ENCODE peak calls at places on chromosome 16, in seven cellular contexts. Q is breast epithelium, J is lower leg skin, H is adrenal gland, S is A549, G is body of pancreas, B is heart left ventricle. E is an unnamed sample.

GRCh38 chr16:66539628-66540469 is 10.1 kb downstream of the TK2 start:
- DNase-seq in H (no peak), G (no peak), Q (no peak), S (no peak), J (no peak), B (no peak), E (no peak)

GRCh38 chr16:68395167-68395786 is 53.0 kb downstream of the SMPD3 start:
- DNase-seq in S (no peak), J (no peak), Q (no peak), H (no peak), B (no peak), G (no peak), E (no peak)

GRCh38 chr16:72985148-72985882 is 62.6 kb downstream of the ZFHX3 start:
- DNase-seq in Q (no peak), G (peak), H (no peak), J (peak), B (peak), S (no peak), E (peak)

GRCh38 chr16:47815655-47816054 is 340.1 kb downstream of the ABCC12 start:
- DNase-seq in J (no peak), S (no peak), B (no peak), G (no peak), Q (no peak), H (no peak), E (no peak)

GRCh38 chr16:65120811-65121721 is 797 bp downstream of the CDH11 start:
- DNase-seq in Q (no peak), H (no peak), B (peak), J (no peak), S (peak), G (no peak), E (no peak)

GRCh38 chr16:52384378-52384777 is 162.6 kb downstream of the TOX3 start:
- DNase-seq in J (no peak), B (no peak), G (no peak), S (no peak), Q (no peak), H (no peak), E (no peak)

GRCh38 chr16:3256146-3256875 is at the start of gene MEFV:
- DNase-seq in B (no peak), Q (no peak), H (no peak), J (peak), G (peak), S (no peak), E (no peak)

GRCh38 chr16:26594666-26595065 is 472.1 kb upstream of the C16orf82 start:
- DNase-seq in B (no peak), J (no peak), H (no peak), Q (no peak), S (no peak), G (no peak), E (no peak)

GRCh38 chr16:25298165-25298872 is 40.7 kb upstream of the ZKSCAN2 start:
- DNase-seq in S (peak), H (no peak), G (no peak), Q (no peak), B (no peak), J (no peak), E (no peak)

GRCh38 chr16:53291757-53292392 is 142.4 kb upstream of the RBL2 start:
- DNase-seq in J (no peak), B (no peak), Q (no peak), G (no peak), H (no peak), S (no peak), E (no peak)

GRCh38 chr16:17463335-17463734 is 7.4 kb downstream of the XYLT1 start:
- DNase-seq in G (no peak), H (no peak), Q (no peak), J (no peak), B (no peak), S (no peak), E (no peak)

GRCh38 chr16:46814790-46815189 is 16.2 kb downstream of the C16orf87 start:
- DNase-seq in H (no peak), J (no peak), Q (no peak), S (no peak), G (no peak), B (no peak), E (no peak)

GRCh38 chr16:66250686-66251405 is 115.6 kb upstream of the CDH5 start:
- DNase-seq in B (peak), J (peak), H (peak), G (peak), S (no peak), Q (peak), E (no peak)

GRCh38 chr16:79372504-79373184 is 227.9 kb downstream of the MAF start:
- DNase-seq in G (peak), J (no peak), H (no peak), Q (no peak), S (peak), B (no peak), E (no peak)

GRCh38 chr16:54265558-54266213 is 20.9 kb downstream of the IRX3 start:
- DNase-seq in Q (no peak), H (no peak), S (no peak), G (no peak), B (peak), J (no peak), E (no peak)

GRCh38 chr16:70481929-70482536 is 27.6 kb downstream of the FCSK start:
- DNase-seq in G (no peak), B (no peak), S (no peak), H (no peak), J (no peak), Q (no peak), E (no peak)

GRCh38 chr16:3999479-3999868 is 116.8 kb downstream of the ADCY9 start:
- DNase-seq in H (no peak), B (peak), S (peak), Q (no peak), G (no peak), J (no peak), E (no peak)

GRCh38 chr16:74297296-74297665 is 667 bp downstream of the PSMD7 start:
- DNase-seq in S (no peak), B (no peak), Q (no peak), H (peak), G (peak), J (no peak), E (no peak)

GRCh38 chr16:84175351-84176081 is 11.3 kb downstream of the TAF1C start:
- DNase-seq in H (peak), S (no peak), G (peak), B (peak), J (peak), Q (no peak), E (no peak)

GRCh38 chr16:66928702-66929388 is 3.5 kb upstream of the RRAD start:
- DNase-seq in H (peak), Q (no peak), S (peak), B (no peak), G (no peak), J (no peak), E (no peak)

GRCh38 chr16:75555213-75555706 is 792 bp downstream of the TMEM231 start:
- DNase-seq in G (peak), S (peak), H (peak), Q (peak), J (peak), B (peak), E (no peak)

GRCh38 chr16:3023669-3024478 is at the start of the genes HCFC1R1 and THOC6:
- DNase-seq in Q (peak), G (peak), H (peak), J (peak), S (peak), B (peak), E (peak)

GRCh38 chr16:86044881-86045600 is 146.1 kb downstream of the IRF8 start:
- DNase-seq in B (no peak), S (no peak), H (no peak), Q (no peak), G (no peak), J (no peak), E (no peak)

GRCh38 chr16:1902547-1903219 is 15.5 kb downstream of the HS3ST6 start:
- DNase-seq in G (no peak), H (no peak), S (no peak), B (no peak), Q (no peak), J (no peak), E (no peak)

GRCh38 chr16:30555848-30556473 is 2.2 kb downstream of the ZNF764 start:
- DNase-seq in S (no peak), J (no peak), Q (no peak), H (no peak), B (no peak), G (no peak), E (no peak)

GRCh38 chr16:30554933-30555847 is 3.0 kb downstream of the ZNF764 start:
- DNase-seq in S (no peak), G (no peak), J (no peak), B (no peak), Q (no peak), H (no peak), E (no peak)

GRCh38 chr16:30553396-30553899 is 4.7 kb downstream of the ZNF764 start:
- DNase-seq in S (no peak), B (no peak), H (no peak), J (no peak), G (no peak), Q (no peak), E (no peak)

GRCh38 chr16:30551781-30552180 is 6.4 kb downstream of the ZNF764 start:
- DNase-seq in Q (no peak), S (no peak), B (no peak), H (no peak), J (no peak), G (no peak), E (no peak)

DNA sequence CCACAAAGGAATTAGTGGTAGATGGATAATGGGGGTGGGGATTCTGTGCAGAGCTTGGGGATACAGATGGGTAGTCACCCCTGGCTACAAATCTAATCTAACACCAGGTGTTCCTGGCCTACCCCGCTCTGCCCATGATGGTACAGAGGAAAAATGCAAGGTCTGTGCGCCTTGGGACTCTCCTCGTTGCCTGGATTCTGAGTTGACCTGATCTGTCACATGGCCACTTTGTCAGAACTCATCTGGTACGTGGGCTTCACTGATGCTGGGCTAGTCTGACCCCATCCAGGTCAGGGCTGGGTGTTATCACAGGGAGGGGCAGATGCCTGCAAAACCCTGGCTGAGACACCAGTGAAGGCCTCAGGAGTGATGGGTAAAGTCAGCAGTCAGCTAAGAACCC is 5.2 kb downstream of the ZNF764 start:
- DNase-seq in H (no peak), Q (no peak), B (no peak), G (no peak), S (no peak), J (no peak), E (no peak)
- TF ChIP-seq POLR2A in H (no peak), Q (no peak), B (no peak), G (no peak), S (no peak), J (no peak), E (no peak)

GRCh38 chr16:50371936-50372595 is 3.3 kb upstream of the BRD7 start:
- DNase-seq in B (no peak), S (no peak), J (no peak), H (peak), Q (no peak), G (peak), E (no peak)
- TF ChIP-seq CTCF in B (peak), S (no peak), J (no peak), H (peak), Q (no peak), G (no peak), E (no peak)

DNA sequence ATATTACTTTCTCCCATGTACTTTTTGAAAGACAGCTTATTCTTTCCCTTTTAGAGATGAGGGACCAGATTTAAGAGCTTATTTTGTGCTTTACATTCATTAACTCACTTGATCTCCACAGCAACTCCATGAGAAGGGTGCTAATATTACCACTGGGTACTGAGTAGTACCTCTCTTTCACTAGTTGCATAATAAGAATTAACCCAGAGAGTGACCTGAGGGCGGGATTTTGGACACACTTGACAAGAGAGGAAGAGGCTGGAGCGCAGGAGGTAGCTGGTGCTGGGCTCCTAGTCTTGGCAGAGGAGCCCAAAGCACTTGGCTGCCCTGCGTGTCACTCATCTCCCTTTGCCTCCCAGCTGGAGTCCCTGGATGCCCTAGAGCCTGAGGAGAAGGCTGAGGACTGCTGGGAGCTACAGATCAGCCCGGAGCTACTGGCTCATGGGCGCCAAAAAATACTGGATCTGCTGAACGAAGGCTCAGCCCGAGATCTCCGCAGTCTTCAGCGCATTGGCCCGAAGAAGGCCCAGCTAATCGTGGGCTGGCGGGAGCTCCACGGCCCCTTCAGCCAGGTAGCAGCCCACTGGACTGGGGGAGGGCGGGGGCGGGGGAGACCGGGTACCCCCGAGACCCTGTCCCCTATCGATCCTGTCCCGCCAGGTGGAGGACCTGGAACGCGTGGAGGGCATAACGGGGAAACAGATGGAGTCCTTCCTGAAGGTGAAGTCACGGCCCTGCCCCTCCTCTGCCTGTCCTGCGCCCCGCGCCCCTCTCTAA is 1.7 kb upstream of the MAZ start:
- DNase-seq in Q (no peak), H (peak), S (no peak), J (no peak), G (peak), B (peak), E (no peak)
- TF ChIP-seq POLR2A in Q (no peak), H (peak), S (no peak), J (no peak), G (no peak), B (no peak), E (no peak)

GRCh38 chr16:82748026-82748425 is 121.3 kb downstream of the CDH13 start:
- DNase-seq in B (peak), J (no peak), G (peak), S (no peak), Q (no peak), H (no peak), E (no peak)
- TF ChIP-seq CTCF in B (peak), J (no peak), G (no peak), S (no peak), Q (no peak), H (peak), E (no peak)

GRCh38 chr16:89490386-89491237 is at the start of gene ANKRD11:
- DNase-seq in G (peak), Q (peak), J (peak), B (peak), H (peak), S (peak), E (peak)
- TF ChIP-seq POLR2A in G (peak), Q (peak), J (no peak), B (peak), H (peak), S (peak), E (no peak)

GRCh38 chr16:80564394-80564793 is 23.6 kb downstream of the DYNLRB2 start:
- DNase-seq in J (no peak), H (no peak), S (no peak), Q (no peak), B (no peak), G (no peak), E (no peak)

GRCh38 chr16:80569440-80570105 is 28.8 kb downstream of the DYNLRB2 start:
- DNase-seq in H (no peak), S (peak), J (no peak), G (no peak), B (no peak), Q (no peak), E (no peak)

GRCh38 chr16:80573700-80574120 is 32.9 kb downstream of the DYNLRB2 start:
- DNase-seq in G (no peak), Q (no peak), S (no peak), J (no peak), B (no peak), H (no peak), E (no peak)

DNA sequence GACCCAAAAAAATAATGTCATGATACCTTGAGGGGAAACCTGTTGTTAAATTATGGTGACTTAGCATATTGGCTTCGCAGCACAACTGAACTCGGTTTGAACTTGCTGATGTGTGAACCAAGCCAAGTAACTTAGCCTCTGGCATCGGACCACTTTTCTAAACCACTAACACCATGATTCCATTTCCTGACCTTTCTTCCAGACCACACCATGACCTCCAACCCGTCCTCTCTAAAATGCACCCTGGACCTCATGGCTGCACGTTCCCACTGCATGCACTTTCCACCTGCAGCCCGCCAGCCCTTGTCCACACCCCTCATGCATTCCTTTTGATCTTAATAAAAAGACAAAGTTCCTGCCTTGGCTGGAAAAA is 29.3 kb downstream of the DYNLRB2 start:
- DNase-seq in J (no peak), Q (no peak), S (peak), G (no peak), B (no peak), H (no peak), E (no peak)
- TF ChIP-seq CTCF in J (no peak), Q (no peak), S (no peak), G (no peak), B (no peak), H (no peak), E (no peak)

DNA sequence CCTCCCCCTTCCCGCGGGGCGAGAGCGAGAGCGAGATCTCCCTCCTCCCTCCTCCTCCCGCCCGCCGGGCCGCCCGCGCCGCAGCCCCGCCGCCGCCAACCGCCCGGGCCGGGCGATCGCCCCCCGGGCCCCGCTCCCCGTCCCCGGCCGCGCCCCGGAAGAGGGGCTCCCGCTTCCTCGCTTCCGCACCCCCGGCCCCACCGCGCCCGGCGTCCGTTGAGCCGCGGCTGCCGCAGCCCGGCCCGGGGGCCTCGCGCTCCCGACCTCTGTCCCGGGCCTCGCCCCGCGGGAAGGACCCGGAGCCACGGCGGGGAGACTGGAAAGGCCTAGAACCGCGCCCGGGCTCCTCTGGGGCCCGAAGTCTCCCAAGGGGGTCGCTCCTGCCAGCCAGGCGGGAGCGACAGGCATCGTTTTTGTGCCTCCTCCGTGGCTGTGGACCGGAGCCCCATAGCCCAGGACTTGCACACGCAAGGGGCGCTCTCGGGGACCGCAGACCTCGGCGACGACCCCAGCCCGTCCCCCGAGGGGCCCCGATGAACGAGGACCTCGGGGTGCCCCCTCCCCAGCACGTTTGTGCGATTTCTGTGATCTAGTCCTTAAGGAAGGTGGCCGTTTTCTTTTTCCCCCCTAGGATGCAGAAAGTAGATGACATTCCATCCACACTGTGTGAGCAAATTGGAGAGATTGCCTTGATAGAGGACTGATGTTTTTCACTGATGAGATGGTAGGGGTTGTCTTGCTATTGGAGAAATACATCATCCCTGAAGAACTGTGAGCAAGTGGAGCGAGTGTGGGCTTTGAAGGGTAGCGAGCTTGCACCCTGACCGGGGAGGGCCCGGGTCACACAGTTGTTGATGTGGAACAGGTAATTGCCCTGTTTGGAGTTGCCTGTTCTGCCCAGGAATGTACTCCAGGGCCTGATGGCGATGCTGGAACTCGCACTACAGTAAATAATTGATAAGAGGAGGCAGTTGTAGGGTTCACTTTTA is 610 bp downstream of the BANP start:
- DNase-seq in B (no peak), J (no peak), S (no peak), H (no peak), G (no peak), Q (no peak), E (no peak)
- TF ChIP-seq POLR2A in B (no peak), J (no peak), S (no peak), H (no peak), G (no peak), Q (no peak), E (no peak)

DNA sequence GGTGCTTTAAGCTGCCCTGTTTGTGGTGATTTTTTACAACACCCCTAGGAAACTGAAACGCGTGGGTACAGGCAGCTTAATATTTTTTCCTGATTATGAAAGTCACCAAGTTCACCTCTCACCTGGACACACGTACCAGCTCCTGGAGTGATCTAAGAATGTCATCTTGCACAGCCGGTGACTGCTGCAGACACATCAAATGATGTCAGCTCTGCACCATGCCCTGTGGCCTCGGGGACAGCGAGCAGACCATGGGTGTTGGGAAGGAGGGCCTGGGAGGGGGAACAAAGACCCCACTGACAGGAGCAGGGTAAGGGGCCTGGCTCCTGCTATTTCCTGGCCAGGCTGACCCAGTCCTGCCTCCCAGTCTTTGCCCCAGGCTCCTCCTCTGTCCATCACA is 272.7 kb downstream of the PARN start:
- DNase-seq in H (no peak), G (no peak), Q (no peak), J (no peak), S (no peak), B (no peak), E (no peak)
- TF ChIP-seq CTCF in H (no peak), G (no peak), Q (no peak), J (no peak), S (no peak), B (no peak), E (no peak)

GRCh38 chr16:57862698-57863433 is 60.6 kb upstream of the KIFC3 start:
- DNase-seq in H (no peak), G (no peak), S (peak), J (no peak), Q (no peak), B (no peak), E (no peak)
- TF ChIP-seq POLR2A in H (no peak), G (no peak), S (peak), J (no peak), Q (no peak), B (no peak), E (no peak)

DNA sequence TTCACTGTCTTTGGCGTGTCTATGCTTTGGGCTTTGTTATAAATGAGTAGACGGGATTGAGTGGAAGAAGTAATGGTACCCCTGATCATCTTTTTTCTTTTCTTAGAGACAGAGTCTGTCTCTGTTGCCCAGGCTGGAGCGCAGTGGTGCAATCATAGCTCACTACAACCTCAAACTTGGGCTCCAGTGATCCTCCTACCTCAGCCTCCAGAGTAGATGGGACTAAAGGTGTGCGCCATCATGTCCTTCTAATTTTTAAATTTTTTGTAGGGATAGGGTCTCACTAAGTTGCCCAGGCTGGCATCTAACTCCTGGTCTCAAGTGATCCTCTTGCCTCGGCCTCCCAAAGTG is 14.9 kb upstream of the GPRC5B start:
- DNase-seq in H (no peak), J (no peak), G (no peak), Q (no peak), B (no peak), S (no peak), E (no peak)
- TF ChIP-seq CTCF in H (peak), J (no peak), G (no peak), Q (no peak), B (no peak), S (no peak), E (no peak)

E was measured in vagina.